ENCODE peak calls at places on chromosome 14, in eight cellular contexts. O, J, S, X, I, E, H and U are unnamed samples.

GRCh38 chr14:68787235-68787727 is 5.6 kb downstream of the ZFP36L1 start:
- DNase-seq in O (no peak), J (peak; percentile 72), S (no peak), X (no peak), I (no peak), E (no peak), H (no peak), U (no peak)

GRCh38 chr14:103286968-103287850 is 46.8 kb upstream of the EIF5 start:
- DNase-seq in O (no peak), J (no peak), S (no peak), X (no peak), I (no peak), E (no peak), H (no peak), U (no peak)

GRCh38 chr14:23380197-23381016 is 3.6 kb downstream of the CMTM5 start:
- DNase-seq in O (no peak), J (no peak), S (no peak), X (peak; percentile 60), I (no peak), E (no peak), H (no peak), U (no peak)

GRCh38 chr14:35883677-35884293 is 57.6 kb downstream of the BRMS1L start:
- DNase-seq in O (peak; percentile 8), J (no peak), S (no peak), X (no peak), I (peak; percentile 50), E (peak; percentile 18), H (no peak), U (no peak)

GRCh38 chr14:30214456-30215090 is 286.9 kb upstream of the PRKD1 start:
- DNase-seq in O (peak; percentile 36), J (no peak), S (no peak), X (no peak), I (peak; percentile 75), E (peak; percentile 85), H (peak; percentile 59), U (no peak)

GRCh38 chr14:23445773-23446172 is 10.3 kb upstream of the MYH7 start:
- DNase-seq in O (no peak), J (no peak), S (no peak), X (no peak), I (no peak), E (no peak), H (no peak), U (no peak)

GRCh38 chr14:94594441-94594840 is 13.2 kb downstream of the SERPINA5 start:
- DNase-seq in O (no peak), J (no peak), S (no peak), X (no peak), I (no peak), E (no peak), H (no peak), U (no peak)

GRCh38 chr14:67187210-67187609 is 2.0 kb upstream of the GARIN2 start:
- DNase-seq in O (no peak), J (no peak), S (no peak), X (no peak), I (peak; percentile 38), E (peak; percentile 89), H (no peak), U (peak; percentile 45)

DNA sequence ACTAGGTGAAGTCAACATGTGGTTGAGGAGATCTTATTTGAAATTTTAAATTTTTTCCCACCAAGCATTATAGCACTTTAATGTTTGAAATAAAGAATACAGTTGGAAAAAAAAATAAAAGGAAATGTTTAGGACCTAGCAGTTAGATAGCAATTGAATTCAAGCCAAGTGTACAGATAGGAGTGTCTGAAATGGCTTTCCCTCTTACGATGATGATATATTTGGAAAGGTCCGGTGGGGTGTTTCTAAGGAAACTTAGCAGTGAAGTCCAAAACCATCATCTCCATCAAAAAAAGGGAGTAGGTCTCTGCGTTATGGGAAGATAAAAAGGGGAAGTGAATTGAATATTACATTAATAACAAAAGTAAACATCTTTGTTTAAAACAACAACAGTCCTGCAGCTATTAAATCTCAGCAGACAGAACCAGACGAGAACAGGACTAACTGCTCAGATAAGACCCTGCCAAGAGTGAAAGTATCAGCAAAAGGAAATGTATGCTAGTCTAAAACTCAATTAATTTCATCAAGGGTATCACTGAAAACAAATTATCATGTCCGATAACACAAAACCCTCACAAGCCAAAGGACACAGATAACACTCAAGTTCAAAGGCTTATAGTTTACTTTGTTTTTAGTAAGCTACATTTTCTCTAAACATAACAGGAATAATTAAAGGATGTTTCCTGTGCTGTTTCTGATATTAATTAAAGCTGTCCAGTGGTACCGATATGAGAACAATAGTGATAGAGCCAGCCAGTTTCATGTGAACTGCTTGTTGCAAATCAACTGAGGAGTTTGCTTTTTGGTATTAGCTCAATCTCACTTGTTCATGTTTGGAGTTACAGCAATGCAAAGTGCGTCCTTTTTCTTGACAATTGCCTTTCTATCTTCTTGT is 241.9 kb downstream of the BMP4 start:
- DNase-seq in O (no peak), J (no peak), S (no peak), X (no peak), I (no peak), E (no peak), H (no peak), U (no peak)
- H3K4me3 ChIP-seq in O (no peak overlapping the region), J (no peak overlapping the region), S (peak overlapping the region; percentile 3), X (peak overlapping the region; percentile 21), I (no peak overlapping the region), E (no peak overlapping the region), H (no peak overlapping the region), U (no peak overlapping the region)

GRCh38 chr14:31420319-31421081 is at the start of gene HEATR5A:
- DNase-seq in O (peak; percentile 92), J (peak; percentile 96), S (peak; percentile 91), X (peak; percentile 98), I (peak; percentile 98), E (peak; percentile 94), H (peak; percentile 86), U (peak; percentile 84)
- TF ChIP-seq CTCF in O (no peak), J (peak; percentile 20), S (no peak), X (peak; percentile 17), I (peak; percentile 76), E (peak; percentile 39), H (peak; percentile 38), U (peak; percentile 16)

DNA sequence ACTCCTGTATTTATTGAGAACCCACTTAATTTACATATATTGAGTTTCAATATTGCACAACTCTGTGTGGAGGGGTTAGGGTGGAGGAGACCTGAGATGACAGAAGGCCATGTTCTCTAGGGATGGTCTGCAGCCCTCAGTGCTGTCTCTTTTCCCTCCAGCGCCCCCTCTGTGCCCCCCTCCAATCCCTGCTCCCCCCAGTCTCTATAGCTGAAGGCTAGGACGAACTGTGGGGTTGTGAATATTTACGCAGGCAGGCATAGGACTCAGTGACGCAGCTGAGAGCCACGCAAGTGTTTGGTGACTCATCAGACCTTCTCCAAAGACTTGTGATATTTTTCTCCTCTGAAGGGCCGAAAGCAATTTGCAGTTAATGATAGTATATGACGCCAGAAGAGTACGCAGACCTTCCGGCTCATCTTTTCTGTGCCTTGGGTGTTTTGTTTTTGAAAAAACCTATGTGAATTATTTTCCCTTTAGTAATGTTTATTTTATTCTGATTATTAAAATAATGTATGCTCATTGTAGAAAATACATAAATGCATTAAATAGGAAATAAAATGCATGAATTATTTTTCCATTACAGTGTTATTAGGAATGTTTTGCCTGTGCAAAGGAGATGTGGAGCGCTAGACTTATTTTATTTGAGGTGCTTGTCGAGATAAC is 85.3 kb downstream of the SLC25A47 start:
- DNase-seq in O (no peak), J (peak; percentile 60), S (no peak), X (no peak), I (no peak), E (peak; percentile 90), H (peak; percentile 26), U (no peak)
- H3K4me3 ChIP-seq in O (no peak overlapping the region), J (no peak overlapping the region), S (no peak overlapping the region), X (no peak overlapping the region), I (no peak overlapping the region), E (no peak overlapping the region), H (no peak overlapping the region), U (no peak overlapping the region)

DNA sequence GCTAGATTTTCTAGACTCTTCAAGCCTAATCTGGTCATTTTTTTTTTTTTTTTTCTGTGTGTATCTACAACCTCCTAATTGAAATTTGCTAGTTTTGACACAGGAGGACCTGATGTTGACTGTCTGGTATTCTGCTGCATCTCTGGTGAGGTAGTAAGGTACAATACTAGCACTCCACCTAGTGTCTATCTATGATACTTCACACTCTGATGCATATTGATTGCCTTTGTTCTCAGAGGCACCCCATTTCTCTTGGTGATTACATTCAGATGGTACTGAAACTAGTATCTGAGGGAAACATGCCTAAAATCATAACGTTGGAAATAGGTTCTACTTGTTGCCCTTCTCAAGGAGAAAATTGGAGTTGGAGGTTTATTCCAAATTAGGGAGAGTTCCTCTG is 930.5 kb upstream of the NOVA1 start:
- DNase-seq in O (peak; percentile 41), J (no peak), S (no peak), X (no peak), I (peak; percentile 21), E (no peak), H (no peak), U (no peak)
- TF ChIP-seq CTCF in O (peak; percentile 51), J (no peak), S (no peak), X (peak; percentile 45), I (peak; percentile 59), E (no peak), H (no peak), U (no peak)

GRCh38 chr14:61466905-61467280 is 145.5 kb downstream of the PRKCH start:
- DNase-seq in O (no peak), J (no peak), S (no peak), X (no peak), I (no peak), E (no peak), H (no peak), U (no peak)
- H3K4me3 ChIP-seq in O (no peak overlapping the region), J (no peak overlapping the region), S (no peak overlapping the region), X (no peak overlapping the region), I (no peak overlapping the region), E (no peak overlapping the region), H (no peak overlapping the region), U (no peak overlapping the region)